ENCODE peak calls at places on chromosomes 13 and 19, in eight cellular contexts. N is fibroblast of lung, P is H1, H is GM23338, B is GM12878, Z is K562, K is astrocyte, A is hepatocyte. F is an unnamed sample. For H3K4me1, the result is how much of the 10 kb centered on the place peaks cover.

GRCh38 chr19:4717191-4717965 is 6.3 kb downstream of the DPP9 start:
- DNase-seq in N (peak), H (no peak), P (no peak), K (peak), B (no peak), A (peak), Z (no peak), F (no peak)

GRCh38 chr13:92354583-92354982 is 872.0 kb upstream of the GPC6 start:
- DNase-seq in Z (no peak), H (no peak), N (peak), A (no peak), P (no peak), B (no peak), K (peak), F (no peak)

GRCh38 chr13:39506559-39507390 is 96.2 kb downstream of the LHFPL6 start:
- DNase-seq in P (no peak), B (no peak), K (peak), Z (no peak), A (no peak), H (peak), N (peak), F (no peak)

GRCh38 chr19:18940791-18941627 is at the start of gene HOMER3:
- DNase-seq in B (no peak), Z (peak), A (peak), N (peak), P (peak), H (peak), K (no peak), F (peak)

GRCh38 chr13:43269037-43269476 is 245.7 kb downstream of the DNAJC15 start:
- DNase-seq in N (peak), K (peak), H (no peak), P (no peak), A (peak), B (no peak), Z (no peak), F (peak)

GRCh38 chr13:101767096-101767495 is 314.6 kb downstream of the ITGBL1 start:
- DNase-seq in H (no peak), P (no peak), A (no peak), N (no peak), Z (no peak), B (no peak), K (no peak), F (no peak)

GRCh38 chr13:29948246-29948645 is 97.8 kb upstream of the UBL3 start:
- DNase-seq in A (no peak), N (peak), H (no peak), K (peak), P (no peak), B (no peak), Z (no peak), F (peak)

GRCh38 chr19:5964816-5965565 is 12.9 kb downstream of the RANBP3 start:
- DNase-seq in B (no peak), A (no peak), K (no peak), N (no peak), P (no peak), H (no peak), Z (no peak), F (no peak)

GRCh38 chr19:31289381-31289880 is 59.8 kb downstream of the TSHZ3 start:
- DNase-seq in Z (no peak), P (no peak), B (no peak), K (no peak), N (no peak), H (no peak), A (no peak), F (no peak)

GRCh38 chr19:14496849-14497346 is 971 bp upstream of the GIPC1 start:
- DNase-seq in A (no peak), N (no peak), P (no peak), B (no peak), K (no peak), H (no peak), Z (no peak), F (peak)

GRCh38 chr13:21018220-21018619 is 43.2 kb downstream of the LATS2 start:
- DNase-seq in H (no peak), Z (no peak), P (no peak), A (no peak), B (no peak), N (no peak), K (no peak), F (no peak)

GRCh38 chr13:21326155-21327030 is 132.7 kb downstream of the ZDHHC20 start:
- DNase-seq in H (peak), B (no peak), K (peak), N (peak), A (peak), Z (no peak), P (peak), F (peak)

GRCh38 chr13:44989071-44989889 is at the start of the genes GPALPP1 and NUFIP1:
- DNase-seq in N (peak), H (peak), Z (peak), K (peak), P (peak), A (peak), B (peak), F (peak)

GRCh38 chr19:35378356-35378755 is 7.5 kb downstream of the GPR42 start:
- DNase-seq in N (no peak), Z (no peak), A (no peak), B (no peak), H (no peak), P (no peak), K (no peak), F (no peak)

GRCh38 chr19:46732966-46733692 is 12.7 kb upstream of the FKRP start:
- DNase-seq in B (no peak), H (no peak), Z (no peak), A (no peak), N (peak), P (no peak), K (peak), F (no peak)

GRCh38 chr19:39968789-39969188 is 2.2 kb upstream of the PSMC4 start:
- DNase-seq in A (no peak), Z (no peak), K (no peak), N (no peak), B (no peak), H (no peak), P (no peak), F (no peak)

GRCh38 chr13:38350114-38350617 is 515 bp downstream of the UFM1 start:
- DNase-seq in A (peak), K (peak), P (peak), H (peak), Z (peak), N (peak), B (no peak), F (peak)

DNA sequence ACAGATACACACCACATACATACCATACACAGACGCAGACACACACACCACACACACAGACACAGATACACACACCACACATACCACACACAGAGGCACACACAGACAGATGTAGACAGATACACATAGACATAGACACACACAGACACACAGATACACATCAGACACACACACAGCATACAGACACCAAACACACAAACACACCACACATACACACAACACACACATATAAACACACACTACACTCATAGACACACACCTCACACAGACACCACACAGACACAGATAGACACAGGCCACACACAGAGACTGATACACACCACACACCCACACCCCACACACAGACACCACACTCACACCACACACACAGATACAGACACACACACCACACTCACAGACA is 24.9 kb upstream of the SLC7A10 start:
- DNase-seq in K (no peak), Z (no peak), N (no peak), B (no peak), H (no peak), P (no peak), A (no peak), F (no peak)
- H3K4me1 ChIP-seq in K (under half), Z (under half), N (under half), B (under half), H (under half), P (under half), A (under half), F (under half)

DNA sequence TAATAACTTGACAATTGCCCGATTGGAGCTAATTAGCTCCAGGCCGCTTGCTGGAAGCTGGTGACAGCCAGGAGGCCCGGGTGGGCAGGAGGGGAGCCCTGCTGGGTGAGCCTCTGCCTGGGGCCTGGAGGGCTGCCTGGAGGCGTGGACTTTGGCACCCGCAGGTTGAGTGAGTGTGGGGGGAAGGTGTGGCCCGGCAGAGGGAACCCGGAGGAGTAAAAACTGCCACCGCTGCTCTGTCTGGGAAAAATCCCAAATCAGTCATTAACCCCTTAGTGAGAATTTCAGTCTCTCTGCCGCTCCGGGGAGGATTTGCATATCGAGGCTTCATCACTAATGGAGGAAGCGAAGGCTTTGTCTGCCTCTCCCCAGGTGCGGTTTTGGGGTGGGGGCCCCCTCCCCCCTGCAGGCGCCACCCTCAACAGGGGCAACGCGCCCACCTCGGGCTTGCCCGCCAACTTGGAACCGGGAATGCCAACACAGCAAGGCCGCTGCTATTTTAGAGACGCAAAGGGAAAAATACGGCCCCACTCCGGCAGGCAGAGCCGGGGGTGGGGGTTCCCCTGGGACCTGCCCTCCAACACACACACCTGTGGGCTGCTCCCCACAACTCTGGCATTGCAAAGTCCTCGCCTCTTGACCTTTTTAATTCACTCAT is 6.2 kb downstream of the EFNA2 start:
- DNase-seq in Z (no peak), A (peak), K (no peak), N (no peak), H (no peak), P (no peak), B (no peak), F (peak)
- TF ChIP-seq EZH2 in Z (no peak), A (no peak), K (no peak), N (no peak), H (no peak), P (no peak), B (no peak), F (no peak)

GRCh38 chr19:56136362-56136761 is 4.7 kb upstream of the ZNF444 start:
- DNase-seq in H (peak), K (no peak), B (no peak), A (no peak), N (no peak), P (no peak), Z (no peak), F (no peak)
- H3K4me1 ChIP-seq in H (under half), K (under half), B (under half), A (under half), N (under half), P (under half), Z (under half), F (under half)

DNA sequence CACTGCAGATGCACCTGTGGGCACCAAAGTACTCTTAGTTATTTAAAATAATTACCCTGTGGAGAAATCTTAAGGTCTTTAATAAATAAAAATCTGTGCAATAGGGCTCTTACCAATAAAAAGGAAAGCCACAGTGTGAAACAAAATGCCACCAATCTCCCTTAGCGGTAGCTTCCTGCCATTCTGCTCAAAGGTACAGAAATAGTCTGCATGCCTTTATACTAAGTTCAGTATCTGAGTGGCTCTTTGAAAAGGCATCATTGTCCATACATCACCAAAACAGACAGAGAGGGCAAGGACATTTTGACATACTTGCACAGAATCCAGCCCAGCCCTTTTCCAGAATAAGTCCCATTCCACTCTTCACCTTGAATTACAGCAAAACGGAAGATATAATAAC is 161.0 kb downstream of the KLF12 start:
- DNase-seq in B (no peak), N (no peak), K (no peak), P (no peak), A (no peak), Z (no peak), H (peak), F (no peak)
- TF ChIP-seq EZH2 in B (no peak), N (no peak), K (no peak), P (no peak), A (no peak), Z (no peak), H (no peak), F (no peak)

GRCh38 chr19:1905863-1906375 is 720 bp downstream of the ADAT3 start:
- DNase-seq in K (no peak), A (no peak), B (no peak), N (no peak), H (no peak), P (no peak), Z (no peak), F (no peak)

GRCh38 chr19:1910169-1910568 is 5.0 kb downstream of the ADAT3 start:
- DNase-seq in H (no peak), P (no peak), B (no peak), N (no peak), Z (no peak), K (no peak), A (no peak), F (peak)

GRCh38 chr19:1906985-1907562 is 1.9 kb downstream of the ADAT3 start:
- DNase-seq in P (no peak), A (no peak), N (no peak), K (no peak), B (no peak), Z (no peak), H (no peak), F (no peak)

GRCh38 chr19:1907563-1908363 is 2.6 kb downstream of the ADAT3 start:
- DNase-seq in A (peak), H (no peak), P (no peak), K (no peak), N (no peak), B (no peak), Z (peak), F (peak)

DNA sequence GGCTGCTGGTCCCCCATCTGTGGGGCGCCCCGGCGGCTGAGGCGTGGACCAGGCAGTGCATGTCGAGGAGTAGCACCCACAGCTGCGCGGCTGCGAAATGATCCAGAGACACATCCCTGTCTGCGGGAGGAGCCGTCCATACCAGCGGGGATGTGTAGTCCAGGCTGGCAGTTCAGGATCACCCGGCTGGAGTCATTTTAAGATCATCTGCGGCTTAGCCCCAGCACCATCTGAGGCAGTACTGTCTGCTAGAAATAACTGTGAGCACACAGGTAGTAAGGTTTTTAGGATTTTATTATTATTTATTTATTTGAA is 3.1 kb downstream of the ADAT3 start:
- DNase-seq in N (no peak), B (no peak), P (no peak), Z (no peak), K (no peak), H (no peak), A (no peak), F (no peak)
- H3K4me1 ChIP-seq in N (under half), B (under half), P (under half), Z (under half), K (under half), H (under half), A (under half), F (under half)

GRCh38 chr13:27961227-27962085 is 7.7 kb downstream of the CDX2 start:
- DNase-seq in A (peak), H (peak), N (no peak), P (no peak), K (no peak), Z (no peak), B (no peak), F (no peak)
- TF ChIP-seq EZH2 in A (peak), H (peak), N (no peak), P (peak), K (no peak), Z (no peak), B (no peak), F (peak)

GRCh38 chr13:33258437-33259193 is 26.9 kb downstream of the STARD13 start:
- DNase-seq in K (no peak), H (no peak), N (peak), P (no peak), A (no peak), B (no peak), Z (no peak), F (peak)
- H3K4me1 ChIP-seq in K (under half), H (under half), N (under half), P (under half), A (under half), B (under half), Z (under half), F (under half)

DNA sequence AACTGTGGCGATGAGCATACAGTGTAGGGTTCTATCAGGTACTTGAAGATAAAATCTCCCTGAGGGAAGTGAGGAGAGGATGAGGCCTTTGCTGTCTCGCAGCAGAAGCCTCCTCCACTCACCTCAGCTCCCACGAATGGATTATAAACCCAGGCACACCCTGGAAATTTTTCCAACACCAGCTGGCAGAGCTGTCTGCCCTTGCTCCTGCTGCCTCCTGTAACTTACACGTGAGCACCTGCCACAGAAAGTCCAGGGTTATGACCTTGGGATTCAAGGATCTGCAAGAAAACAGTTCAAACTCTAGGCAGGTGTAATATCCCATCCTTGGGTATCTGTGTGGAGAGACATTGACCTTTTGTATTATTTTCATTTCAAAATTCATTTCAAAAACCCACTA is 70.9 kb upstream of the MYO16 start:
- DNase-seq in N (no peak), A (no peak), B (no peak), H (no peak), Z (no peak), P (no peak), K (no peak), F (no peak)
- TF ChIP-seq EZH2 in N (no peak), A (no peak), B (no peak), H (no peak), Z (no peak), P (no peak), K (no peak), F (no peak)

DNA sequence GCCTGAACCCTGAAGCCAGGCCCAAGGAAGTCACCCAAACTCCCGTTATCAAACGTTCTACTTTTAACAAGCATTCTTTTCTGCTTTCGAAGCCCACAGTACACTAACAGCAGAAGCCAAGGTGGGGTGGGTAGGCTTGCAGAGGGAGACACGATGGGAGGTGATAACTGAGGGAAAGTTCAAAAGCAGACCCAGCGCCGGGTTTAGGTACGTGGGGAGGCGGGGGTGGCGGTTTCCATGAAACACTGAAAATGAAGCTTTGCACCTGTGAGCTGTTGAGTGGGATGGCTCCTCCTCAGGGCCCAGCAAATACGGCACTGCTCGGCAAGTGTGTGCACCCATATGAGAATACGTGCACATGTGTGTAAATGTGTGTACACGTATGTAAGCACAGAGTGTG is 49.8 kb downstream of the KLF2 start:
- DNase-seq in P (no peak), A (no peak), Z (no peak), K (no peak), N (no peak), H (no peak), B (no peak), F (no peak)
- H3K4me1 ChIP-seq in P (under half), A (under half), Z (under half), K (under half), N (under half), H (under half), B (under half), F (under half)